ENCODE peak calls at places on chromosomes 11 and 22, in five cellular contexts. C is breast epithelium, W is fibroblast of pulmonary artery, E is K562, O is neural progenitor cell. K is an unnamed sample.

GRCh38 chr22:43310798-43311197 is 32.4 kb downstream of the SCUBE1 start:
- DNase-seq in W (no peak), O (no peak), C (no peak), E (no peak), K (no peak)

GRCh38 chr11:128894685-128895084 is 3.5 kb downstream of the KCNJ5 start:
- DNase-seq in O (no peak), W (no peak), C (no peak), E (no peak), K (no peak)

GRCh38 chr22:27348634-27349033 is 452.9 kb downstream of the MN1 start:
- DNase-seq in W (peak), O (no peak), C (no peak), E (no peak), K (no peak)

GRCh38 chr11:31237819-31238771 is 131.4 kb downstream of the DCDC1 start:
- DNase-seq in C (no peak), E (no peak), O (peak), W (peak), K (no peak)

GRCh38 chr11:107669893-107670601 is 41.8 kb downstream of the SLN start:
- DNase-seq in E (no peak), O (no peak), W (no peak), C (no peak), K (no peak)

GRCh38 chr11:110488446-110488845 is 58.7 kb downstream of the FDX1 start:
- DNase-seq in W (no peak), O (no peak), E (no peak), C (no peak), K (no peak)

GRCh38 chr22:25182131-25183110 is 17.2 kb upstream of the CRYBB3 start:
- DNase-seq in O (no peak), E (no peak), C (no peak), W (peak), K (no peak)

GRCh38 chr11:66100272-66101037 is 30.4 kb downstream of the PACS1 start:
- DNase-seq in O (no peak), W (peak), C (peak), E (no peak), K (peak)

GRCh38 chr22:19721486-19722172 is 1.7 kb upstream of the GP1BB start:
- DNase-seq in E (no peak), C (no peak), O (peak), W (no peak), K (no peak)

GRCh38 chr11:2812371-2812991 is 73.1 kb downstream of the CDKN1C start:
- DNase-seq in C (no peak), O (no peak), W (peak), E (no peak), K (peak)

GRCh38 chr22:37848587-37849088 is 581 bp upstream of the EIF3L start:
- DNase-seq in O (peak), W (peak), E (no peak), C (no peak), K (peak)

GRCh38 chr22:29202231-29203192 is 3.2 kb upstream of the EMID1 start:
- DNase-seq in O (peak), E (peak), W (peak), C (peak), K (peak)

GRCh38 chr11:394034-394857 is at the start of gene PKP3:
- DNase-seq in O (peak), C (peak), E (peak), W (peak), K (peak)

GRCh38 chr11:72860010-72860409 is 45.8 kb downstream of the ATG16L2 start:
- DNase-seq in O (no peak), W (no peak), C (no peak), E (no peak), K (no peak)

GRCh38 chr11:113951487-113951886 is 23.4 kb upstream of the HTR3A start:
- DNase-seq in E (no peak), O (peak), C (no peak), W (no peak), K (no peak)

GRCh38 chr11:75593337-75593915 is 31.4 kb downstream of the SERPINH1 start:
- DNase-seq in E (no peak), W (peak), C (no peak), O (no peak), K (no peak)

GRCh38 chr11:95358516-95359322 is 127.7 kb upstream of the SESN3 start:
- DNase-seq in O (no peak), W (no peak), E (no peak), C (peak), K (no peak)

GRCh38 chr11:28835790-28836189 is 727.6 kb downstream of the METTL15 start:
- DNase-seq in C (no peak), W (peak), O (no peak), E (no peak), K (peak)

GRCh38 chr11:121898913-121899312 is 217.1 kb downstream of the BLID start:
- DNase-seq in W (no peak), C (no peak), O (no peak), E (no peak), K (no peak)

DNA sequence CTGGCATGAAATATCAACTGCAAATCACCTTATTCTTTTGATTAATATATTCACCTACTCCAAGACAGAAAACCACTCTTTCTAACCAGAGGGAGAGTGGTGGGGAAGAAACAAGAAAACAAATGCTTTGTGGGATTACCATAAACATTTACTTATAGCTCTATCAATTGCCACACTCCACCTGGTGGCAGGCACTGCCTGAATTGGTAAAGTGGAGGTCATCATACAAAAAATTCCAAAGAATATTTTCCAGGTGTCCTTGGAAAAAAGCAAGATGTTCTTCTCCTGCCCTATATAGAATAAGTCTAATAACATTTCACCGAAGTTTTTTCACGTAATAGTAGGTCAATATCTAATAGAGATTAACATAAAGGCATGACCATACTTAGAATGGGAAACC is 45.3 kb downstream of the PHF21A start:
- DNase-seq in C (no peak), E (no peak), O (no peak), W (no peak), K (no peak)
- TF ChIP-seq CTCF in C (no peak), E (peak), O (peak), W (peak), K (peak)

DNA sequence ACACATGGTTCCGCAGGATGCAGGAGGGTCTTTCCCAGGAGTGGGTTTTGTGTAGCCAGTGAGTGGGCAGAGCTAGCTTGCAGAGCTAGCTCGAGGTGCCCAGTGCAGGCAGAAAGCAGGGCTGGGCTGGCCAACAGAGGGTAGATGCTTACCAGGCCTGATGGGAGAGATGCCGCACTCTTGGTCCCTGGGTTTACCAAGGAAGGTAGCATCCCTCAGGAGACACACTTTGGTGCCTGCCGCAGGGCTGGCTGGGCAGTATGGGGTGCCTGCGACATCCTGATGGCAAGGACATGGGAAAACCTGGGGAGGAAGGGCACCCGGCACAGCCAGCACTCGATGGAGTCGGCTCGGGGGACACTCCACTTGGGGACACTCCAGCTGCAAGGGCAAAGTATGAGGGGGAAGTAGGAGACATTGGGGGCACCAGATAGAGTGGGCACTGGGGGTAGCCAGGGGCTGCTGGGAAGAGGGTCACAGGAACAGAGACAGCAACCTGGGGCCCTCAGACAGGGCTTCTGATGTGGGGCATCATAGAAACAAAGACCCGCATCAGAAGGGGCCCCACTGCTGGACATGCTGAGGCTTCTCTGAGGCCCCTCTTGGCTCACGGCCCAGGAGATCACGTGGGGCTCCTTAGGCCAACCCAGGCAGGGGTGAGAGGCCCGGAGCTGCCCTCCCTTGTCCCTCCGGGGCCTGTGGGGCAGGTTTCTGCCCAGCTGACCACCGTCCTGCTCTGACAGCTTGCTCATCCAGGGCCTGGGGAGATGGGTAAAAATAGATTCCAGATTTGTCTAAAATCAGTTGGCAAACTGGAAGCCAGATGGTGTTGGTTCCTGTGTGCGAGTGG is 89.8 kb downstream of the MORC2 start:
- DNase-seq in O (no peak), E (peak), W (no peak), C (no peak), K (no peak)
- H3K4me3 ChIP-seq in O (no peak), E (no peak), W (no peak), C (no peak), K (no peak)

GRCh38 chr11:19498986-19499669 is 213.5 kb upstream of the NAV2 start:
- DNase-seq in O (no peak), E (no peak), C (no peak), W (peak), K (peak)

DNA sequence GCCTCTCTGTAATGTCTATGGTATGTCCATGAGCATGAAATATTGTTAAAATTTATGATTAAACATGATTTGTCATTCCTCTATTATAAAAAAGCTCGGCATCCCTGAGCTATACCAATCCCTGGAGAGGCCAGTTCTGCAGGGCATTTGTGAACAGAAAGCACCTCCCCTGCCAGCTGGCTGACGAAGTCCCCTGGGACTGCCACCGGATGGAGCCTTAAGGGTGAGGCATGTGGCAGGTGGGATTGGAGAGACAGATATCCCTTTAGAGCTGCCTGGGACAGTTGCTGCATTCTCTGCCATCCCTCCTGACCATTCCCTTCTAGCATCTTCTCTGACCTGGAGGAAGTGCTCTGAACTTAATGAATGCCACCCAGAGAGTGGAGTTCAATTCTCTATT is 219.2 kb upstream of the NAV2 start:
- DNase-seq in W (no peak), O (peak), E (no peak), C (no peak), K (no peak)
- TF ChIP-seq CTCF in W (no peak), O (no peak), E (no peak), C (no peak), K (no peak)

GRCh38 chr22:20957691-20958440 is 9.2 kb upstream of the AIFM3 start:
- DNase-seq in C (no peak), W (no peak), E (no peak), O (peak), K (no peak)
- H3K4me3 ChIP-seq in C (peak), W (peak), E (no peak), O (peak), K (peak)

GRCh38 chr11:58465690-58466089 is 23.7 kb upstream of the OR5B12 start:
- DNase-seq in O (no peak), E (no peak), W (no peak), C (no peak), K (no peak)

GRCh38 chr11:58471892-58472291 is 29.9 kb upstream of the OR5B12 start:
- DNase-seq in O (no peak), C (no peak), E (no peak), W (no peak), K (no peak)

DNA sequence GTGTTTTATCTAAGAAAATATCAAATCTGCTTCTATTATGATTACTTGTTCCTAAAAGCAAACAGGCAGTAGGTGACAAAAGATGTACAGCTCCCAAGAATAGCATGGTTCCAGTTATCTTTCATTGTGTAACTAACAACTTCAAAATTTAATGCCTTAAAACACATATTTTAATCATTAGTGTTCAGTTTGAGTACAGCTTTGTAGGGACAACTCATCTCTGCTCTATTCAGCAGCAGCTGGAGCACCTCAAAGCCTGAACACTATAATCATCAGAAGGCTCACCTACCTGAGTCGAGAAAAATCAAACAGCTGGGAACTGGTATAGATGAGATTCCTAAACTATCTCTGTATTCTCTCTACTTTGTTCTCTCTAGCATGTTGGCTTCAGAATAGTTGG is 24.3 kb upstream of the OR5B12 start:
- DNase-seq in O (no peak), C (no peak), W (no peak), E (no peak), K (no peak)
- TF ChIP-seq CTCF in O (no peak), C (no peak), W (no peak), E (no peak), K (no peak)

GRCh38 chr11:35822815-35823495 is 120.9 kb upstream of the LDLRAD3 start:
- DNase-seq in O (no peak), E (no peak), W (peak), C (no peak), K (no peak)

GRCh38 chr11:35820614-35821013 is 123.2 kb upstream of the LDLRAD3 start:
- DNase-seq in O (no peak), C (no peak), W (no peak), E (no peak), K (no peak)

GRCh38 chr11:35826949-35827348 is 116.9 kb upstream of the LDLRAD3 start:
- DNase-seq in E (no peak), C (no peak), W (no peak), O (no peak), K (no peak)

GRCh38 chr11:35823742-35824298 is 120.0 kb upstream of the LDLRAD3 start:
- DNase-seq in O (no peak), C (no peak), W (no peak), E (peak), K (no peak)

GRCh38 chr11:35825386-35825785 is 118.5 kb upstream of the LDLRAD3 start:
- DNase-seq in O (no peak), W (no peak), C (no peak), E (no peak), K (no peak)
- H3K4me3 ChIP-seq in O (no peak), W (no peak), C (no peak), E (no peak), K (no peak)

DNA sequence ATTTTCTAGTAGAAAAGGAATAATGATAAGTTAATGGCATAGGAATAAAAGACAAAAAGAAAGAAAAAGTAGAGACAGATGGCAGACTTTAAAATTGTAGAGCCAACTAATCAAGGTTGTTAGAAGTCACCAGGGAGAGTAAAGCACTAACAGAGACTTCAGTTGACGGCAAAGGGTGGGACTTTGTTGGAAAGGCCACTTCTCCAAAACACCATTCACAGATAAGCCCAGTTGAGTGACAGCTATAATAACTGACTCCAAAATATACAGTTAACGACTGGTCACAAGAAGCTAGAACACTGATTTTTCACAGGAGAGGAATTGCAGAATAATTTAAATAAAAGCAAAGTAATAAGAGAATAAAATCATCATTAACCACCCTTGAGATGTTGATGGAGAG is 16.0 kb upstream of the SOX6 start:
- DNase-seq in E (peak), W (no peak), C (no peak), O (no peak), K (no peak)
- TF ChIP-seq CTCF in E (no peak), W (no peak), C (no peak), O (no peak), K (no peak)

GRCh38 chr22:38871360-38872171 is 450 bp downstream of the CBX6 start:
- DNase-seq in W (no peak), O (peak), E (peak), C (no peak), K (no peak)
- H3K4me3 ChIP-seq in W (peak), O (peak), E (peak), C (peak), K (peak)

K was measured in astrocyte of the spinal cord.